ENCODE peak calls at places on chromosomes 3 and 15, in four cellular contexts. V, A, J and N are unnamed samples.

GRCh38 chr15:68313501-68314390 is 36.2 kb downstream of the FEM1B start:
- DNase-seq in J (no peak), A (no peak), V (no peak), N (no peak)

GRCh38 chr3:94146455-94146854 is 83.6 kb downstream of the NSUN3 start:
- DNase-seq in A (no peak), V (peak; percentile 0), J (peak; percentile 43), N (peak; percentile 35)

GRCh38 chr3:9600597-9600996 is 47.0 kb upstream of the LHFPL4 start:
- DNase-seq in J (no peak), A (no peak), V (no peak), N (no peak)

GRCh38 chr15:83372434-83372873 is 74.7 kb upstream of the SH3GL3 start:
- DNase-seq in A (peak; percentile 37), J (peak; percentile 25), V (peak; percentile 34), N (peak; percentile 69)

GRCh38 chr15:66705277-66705927 is 3.4 kb downstream of the SMAD6 start:
- DNase-seq in V (no peak), A (no peak), J (no peak), N (no peak)

GRCh38 chr3:71466483-71466882 is 117.0 kb downstream of the FOXP1 start:
- DNase-seq in J (peak; percentile 72), A (no peak), V (peak; percentile 45), N (no peak)

GRCh38 chr3:141413387-141414140 is 45.3 kb downstream of the ZBTB38 start:
- DNase-seq in A (no peak), V (no peak), J (no peak), N (no peak)

GRCh38 chr3:58464875-58465274 is 27.0 kb upstream of the KCTD6 start:
- DNase-seq in V (no peak), A (no peak), J (peak; percentile 24), N (no peak)

GRCh38 chr15:70643783-70644125 is 119.6 kb downstream of the UACA start:
- DNase-seq in A (no peak), J (peak; percentile 79), V (peak; percentile 38), N (no peak)

GRCh38 chr15:52652984-52653383 is 26.2 kb downstream of the ATOSA start:
- DNase-seq in V (peak; percentile 91), A (no peak), J (peak; percentile 73), N (peak; percentile 25)

DNA sequence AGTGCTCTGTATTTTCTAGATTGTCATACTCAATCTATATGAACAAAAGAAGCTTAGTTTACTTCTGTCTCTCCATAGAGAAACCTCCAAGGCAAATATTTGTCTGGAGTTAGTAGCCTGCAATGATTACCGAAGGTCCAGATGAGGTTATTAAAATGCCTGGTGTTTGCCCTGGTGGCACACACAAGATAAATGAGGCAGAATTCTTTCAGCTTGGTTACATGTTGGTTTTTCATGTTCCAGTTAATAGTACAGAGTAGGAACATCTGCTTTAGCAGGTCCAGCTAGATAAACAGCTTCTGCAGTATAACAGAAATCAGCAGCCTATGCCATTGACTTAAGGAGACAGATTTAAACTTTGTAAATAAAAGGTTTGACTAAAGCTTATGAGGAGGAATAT is 66.0 kb downstream of the CMTM8 start:
- DNase-seq in J (no peak), V (no peak), A (no peak), N (no peak)
- H3K9ac ChIP-seq in J (no peak overlapping the region), V (no peak overlapping the region), A (no peak overlapping the region), N (no peak overlapping the region)

DNA sequence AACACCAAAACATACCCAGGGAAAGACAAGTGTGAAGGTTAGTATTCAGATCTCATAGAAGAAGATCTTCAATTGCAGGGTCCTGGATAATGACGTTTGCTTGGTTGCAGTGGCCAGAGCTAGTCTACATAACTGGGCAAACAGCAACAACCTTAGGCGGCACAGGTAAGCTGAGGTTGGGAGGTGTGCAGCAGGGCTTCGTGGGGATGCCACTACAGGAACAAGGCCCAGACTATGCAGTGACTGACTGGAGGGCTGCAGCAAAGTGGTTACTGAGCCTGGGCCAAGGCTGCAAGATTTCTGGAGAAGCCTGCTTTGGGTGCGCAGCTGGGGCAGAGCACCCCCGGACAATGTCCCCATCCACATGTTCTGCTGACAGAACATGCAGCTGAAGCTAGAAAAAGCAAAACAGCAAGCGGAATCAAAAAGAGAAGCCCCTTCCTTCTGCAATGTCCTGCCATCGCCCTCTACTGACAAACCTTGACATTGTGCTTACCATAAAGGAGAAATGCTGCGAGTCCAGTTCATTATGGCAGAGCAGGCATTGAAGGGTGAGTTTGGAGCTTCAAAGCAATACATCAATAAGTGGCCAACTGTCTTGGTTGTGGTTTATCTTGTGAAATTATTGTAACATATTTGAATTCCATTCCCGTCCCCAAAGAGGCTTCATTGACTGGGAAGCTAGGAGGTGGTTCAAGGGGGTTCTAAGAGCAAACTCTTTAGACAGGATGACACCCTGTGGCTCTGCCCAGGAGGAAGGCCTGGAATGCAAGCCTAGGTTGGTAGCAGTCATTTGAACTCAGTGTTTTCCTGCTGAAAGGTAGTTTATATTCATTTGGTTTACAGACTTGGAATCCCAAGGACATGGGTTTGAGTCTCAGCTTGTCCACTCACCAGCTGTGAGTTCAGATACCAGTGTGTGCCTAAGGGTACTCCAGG is 217.0 kb downstream of the PDCD6IP start:
- DNase-seq in J (peak; percentile 42), V (no peak), A (peak; percentile 43), N (no peak)
- H2AFZ ChIP-seq in J (no peak overlapping the region), V (no peak overlapping the region), A (no peak overlapping the region), N (no peak overlapping the region)

GRCh38 chr15:98684441-98684840 is 36.1 kb downstream of the IGF1R start:
- DNase-seq in J (peak; percentile 63), A (no peak), V (peak; percentile 66), N (peak; percentile 59)
- H3K9ac ChIP-seq in J (no peak overlapping the region), A (no peak overlapping the region), V (no peak overlapping the region), N (no peak overlapping the region)

DNA sequence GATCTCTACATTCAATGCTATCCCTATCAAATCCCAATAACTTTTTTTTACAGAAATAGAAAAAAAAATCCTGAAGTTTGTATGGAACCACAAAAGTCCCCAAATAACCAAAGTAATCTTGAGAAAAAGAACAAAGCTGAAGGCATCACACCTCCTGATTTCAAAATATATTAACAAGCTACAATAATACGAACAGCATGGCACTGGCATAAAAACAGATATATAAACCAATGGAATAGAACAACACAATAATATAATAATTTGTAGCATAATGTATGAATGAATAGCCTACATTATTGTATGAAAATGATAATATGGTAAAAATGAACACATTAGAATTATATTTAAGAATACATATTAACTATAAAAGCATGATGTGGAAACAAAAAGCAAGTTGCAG is 76.7 kb upstream of the TMC3 start:
- DNase-seq in A (no peak), V (no peak), J (no peak), N (no peak)
- H2AFZ ChIP-seq in A (no peak overlapping the region), V (no peak overlapping the region), J (no peak overlapping the region), N (no peak overlapping the region)

DNA sequence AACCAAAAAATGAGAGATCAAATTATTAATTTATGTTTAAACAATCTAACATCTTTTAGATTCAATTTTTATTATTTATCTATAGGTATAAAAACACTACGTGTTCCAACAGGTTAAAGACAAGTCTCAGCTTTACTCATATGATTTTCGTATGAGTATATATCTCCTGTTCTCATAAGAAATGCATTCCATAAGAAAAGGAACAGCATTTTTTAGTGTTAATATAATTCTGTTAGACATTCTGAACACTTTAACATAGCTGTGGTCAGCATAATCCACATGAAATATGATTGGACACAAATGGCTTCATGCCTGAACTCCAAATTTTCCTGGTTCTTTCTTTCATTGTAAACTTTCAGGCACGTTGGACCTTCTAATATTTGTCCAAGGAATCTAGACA is 1122.0 kb upstream of the ALCAM start:
- DNase-seq in J (no peak), V (no peak), A (no peak), N (no peak)
- H3K9ac ChIP-seq in J (no peak overlapping the region), V (no peak overlapping the region), A (no peak overlapping the region), N (no peak overlapping the region)

GRCh38 chr3:16668776-16669545 is 63.7 kb upstream of the DAZL start:
- DNase-seq in A (no peak), V (no peak), J (no peak), N (no peak)

GRCh38 chr3:16663852-16664712 is 58.9 kb upstream of the DAZL start:
- DNase-seq in A (peak; percentile 17), J (no peak), V (no peak), N (no peak)

GRCh38 chr3:16667633-16668032 is 62.4 kb upstream of the DAZL start:
- DNase-seq in J (no peak), A (no peak), V (no peak), N (no peak)

GRCh38 chr3:16670191-16670590 is 65.0 kb upstream of the DAZL start:
- DNase-seq in J (no peak), V (no peak), A (peak; percentile 32), N (no peak)

DNA sequence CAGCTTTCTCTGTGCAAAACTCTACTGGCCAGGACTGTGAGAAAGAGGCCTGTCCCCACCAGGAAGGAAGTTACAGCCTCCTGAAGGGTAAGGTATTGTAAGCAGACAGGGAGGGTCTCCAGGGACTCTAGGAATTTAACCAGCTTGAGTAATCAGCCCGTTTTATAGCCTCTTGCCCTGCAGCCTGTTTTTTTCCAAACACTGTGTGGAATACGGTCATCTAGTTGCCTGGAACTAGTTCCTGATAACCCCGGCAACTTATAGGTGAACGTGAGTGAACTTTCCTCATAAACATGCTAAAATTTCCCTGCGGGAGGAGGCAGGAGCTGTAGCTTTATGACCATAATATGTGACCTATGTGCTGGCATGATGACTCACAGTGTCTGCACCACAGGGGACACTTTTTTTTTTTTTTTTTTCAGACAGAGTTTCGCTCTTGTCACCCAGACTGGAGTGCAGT is 60.1 kb upstream of the DAZL start:
- DNase-seq in V (no peak), J (peak; percentile 84), A (no peak), N (no peak)
- H2AFZ ChIP-seq in V (no peak overlapping the region), J (peak overlapping the region; percentile 37), A (peak overlapping the region; percentile 90), N (no peak overlapping the region)

DNA sequence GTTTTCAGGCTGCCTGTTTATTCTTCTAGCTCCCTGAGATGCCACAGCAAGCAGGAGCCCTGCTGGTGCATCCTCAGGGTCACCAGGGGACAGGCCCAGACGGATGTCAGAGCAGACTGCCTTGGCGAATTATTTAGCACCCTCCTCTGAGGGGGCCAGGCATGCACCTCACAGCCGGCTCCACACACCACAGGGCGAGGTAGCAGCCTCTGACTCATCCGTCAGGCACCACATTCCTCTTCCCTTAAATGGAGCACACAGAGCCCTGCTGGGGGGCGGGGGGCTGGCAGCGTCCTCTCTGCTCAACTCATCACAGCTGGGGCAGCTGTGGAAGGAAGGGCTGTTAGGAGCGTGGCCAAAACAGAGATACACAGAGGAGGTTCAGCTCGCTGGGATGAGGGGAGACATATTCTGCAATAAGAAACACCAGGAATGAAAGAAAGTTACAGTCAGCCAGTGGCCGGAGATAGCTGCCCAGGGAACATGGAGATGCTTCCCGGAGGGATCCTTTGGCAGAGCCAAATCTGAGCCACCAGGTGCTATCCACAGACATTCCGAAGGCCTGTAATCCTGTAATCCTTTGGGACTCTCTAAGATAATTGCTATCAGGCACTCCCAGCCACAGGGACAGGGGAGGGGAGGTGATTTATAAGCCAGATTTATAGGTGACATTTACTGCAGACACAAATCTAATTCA is 13.9 kb upstream of the PRICKLE2 start:
- DNase-seq in J (peak; percentile 45), A (peak; percentile 77), V (peak; percentile 96), N (peak; percentile 83)
- H3K9ac ChIP-seq in J (no peak overlapping the region), A (no peak overlapping the region), V (peak overlapping the region; percentile 76), N (peak overlapping the region; percentile 2)

GRCh38 chr3:194368918-194369317 is 625 bp downstream of the LRRC15 start:
- DNase-seq in V (no peak), A (no peak), J (no peak), N (no peak)
- H2AFZ ChIP-seq in V (peak overlapping the region; percentile 32), A (no peak overlapping the region), J (no peak overlapping the region), N (no peak overlapping the region)